ENCODE peak calls at places on chromosomes 13 and 19, in six cellular contexts. L, P, R, D, M and W are unnamed samples.
A peak's percentile ranks its signal among the peaks of the same experiment; 100 is the strongest.

GRCh38 chr19:7636691-7637373 is at the start of gene STXBP2:
- DNase-seq in L (peak; percentile 19), P (no peak), R (peak; percentile 73), D (peak; percentile 87), M (peak; percentile 72), W (peak; percentile 24)

GRCh38 chr19:42017040-42017439 is 23.0 kb upstream of the ATP1A3 start:
- DNase-seq in L (no peak), P (no peak), R (no peak), D (no peak), M (no peak), W (no peak)

GRCh38 chr13:113625965-113626661 is 31.9 kb downstream of the ATP4B start:
- DNase-seq in L (no peak), P (no peak), R (no peak), D (peak; percentile 10), M (no peak), W (no peak)

GRCh38 chr13:112968380-112968909 is 569 bp upstream of the MCF2L start:
- DNase-seq in L (no peak), P (no peak), R (peak; percentile 89), D (peak; percentile 69), M (no peak), W (peak; percentile 24)

GRCh38 chr13:53637971-53638547 is 609.4 kb downstream of the OLFM4 start:
- DNase-seq in L (no peak), P (no peak), R (no peak), D (no peak), M (no peak), W (no peak)

GRCh38 chr19:16366433-16367268 is 42.0 kb downstream of the KLF2 start:
- DNase-seq in L (no peak), P (no peak), R (no peak), D (no peak), M (no peak), W (no peak)

GRCh38 chr13:40079721-40080120 is 424.3 kb downstream of the COG6 start:
- DNase-seq in L (no peak), P (no peak), R (no peak), D (no peak), M (no peak), W (no peak)

GRCh38 chr13:32229443-32229842 is 85.7 kb downstream of the ZAR1L start:
- DNase-seq in L (no peak), P (no peak), R (peak; percentile 68), D (no peak), M (peak; percentile 39), W (no peak)

GRCh38 chr13:44422755-44423643 is 49.4 kb downstream of the SERP2 start:
- DNase-seq in L (no peak), P (no peak), R (no peak), D (no peak), M (peak; percentile 88), W (no peak)

GRCh38 chr19:7272856-7273578 is 21.2 kb downstream of the INSR start:
- DNase-seq in L (no peak), P (no peak), R (no peak), D (no peak), M (no peak), W (no peak)

GRCh38 chr13:80131204-80131603 is 209.7 kb downstream of the SPRY2 start:
- DNase-seq in L (no peak), P (peak; percentile 75), R (no peak), D (no peak), M (peak; percentile 78), W (no peak)

GRCh38 chr13:21846605-21847004 is 175.7 kb downstream of the FGF9 start:
- DNase-seq in L (no peak), P (no peak), R (no peak), D (no peak), M (no peak), W (no peak)

GRCh38 chr13:73334459-73334858 is 275.7 kb downstream of the KLF5 start:
- DNase-seq in L (no peak), P (no peak), R (no peak), D (no peak), M (no peak), W (no peak)

GRCh38 chr19:44605547-44605946 is 7.8 kb upstream of the IGSF23 start:
- DNase-seq in L (no peak), P (no peak), R (no peak), D (no peak), M (no peak), W (no peak)

GRCh38 chr19:3544742-3545668 is 6.0 kb downstream of the TEKTIP1 start:
- DNase-seq in L (no peak), P (no peak), R (no peak), D (no peak), M (peak; percentile 71), W (no peak)

GRCh38 chr13:110590577-110590976 is 24.8 kb upstream of the NAXD start:
- DNase-seq in L (no peak), P (no peak), R (no peak), D (peak; percentile 93), M (no peak), W (no peak)

GRCh38 chr13:59452189-59452588 is 711.5 kb downstream of the DIAPH3 start:
- DNase-seq in L (no peak), P (no peak), R (peak; percentile 59), D (no peak), M (no peak), W (peak; percentile 87)

GRCh38 chr13:43805681-43806128 is 18.9 kb upstream of the ENOX1 start:
- DNase-seq in L (no peak), P (peak; percentile 27), R (no peak), D (no peak), M (no peak), W (no peak)

GRCh38 chr19:29673451-29674371 is 8.4 kb downstream of the PLEKHF1 start:
- DNase-seq in L (no peak), P (no peak), R (no peak), D (peak; percentile 49), M (no peak), W (no peak)